ENCODE peak calls at places on chromosomes 16 and 17, in nine cellular contexts. H is KBM-7; X is stimulated activated CD8-positive, alpha-beta memory T cell treated with anti-CD3 and anti-CD28 coated beads, Interleukin-4, amount 100 ng/mL, for 48 hours; W is GM20000; S is posterior cingulate gyrus; I is NCI-H1092 treated with DMSO at 0.1 percent for 48 hours; J is DND-41; T is stimulated activated CD4-positive, alpha-beta T cell treated with anti-CD3 and anti-CD28 coated beads, TNF-alpha, amount 100 ng/mL, for 4 hours; V is neural progenitor cell. D is an unnamed sample.

GRCh38 chr16:70496513-70496912 is 26.8 kb downstream of the COG4 start:
- DNase-seq in H (no peak), X (peak; percentile 40), W (no peak), S (no peak), I (no peak), J (no peak), T (no peak), V (no peak), D (no peak)

GRCh38 chr17:43994272-43995149 is 9.9 kb upstream of the NAGS start:
- DNase-seq in H (peak; percentile 63), X (peak; percentile 82), W (peak; percentile 77), S (peak; percentile 77), I (peak; percentile 39), J (peak; percentile 34), T (peak; percentile 43), V (peak; percentile 86), D (peak; percentile 71)

GRCh38 chr16:88839745-88840588 is 16.8 kb downstream of the GALNS start:
- DNase-seq in H (no peak), X (no peak), W (no peak), S (no peak), I (no peak), J (no peak), T (no peak), V (no peak), D (no peak)

GRCh38 chr17:29179232-29180036 is 764 bp downstream of the MYO18A start:
- DNase-seq in H (peak; percentile 64), X (no peak), W (peak; percentile 40), S (peak; percentile 40), I (peak; percentile 27), J (peak; percentile 18), T (no peak), V (peak; percentile 89), D (no peak)

GRCh38 chr16:89921699-89922476 is 1.3 kb upstream of the TUBB3 start:
- DNase-seq in H (peak; percentile 58), X (peak; percentile 59), W (no peak), S (no peak), I (no peak), J (no peak), T (no peak), V (peak; percentile 62), D (peak; percentile 85)

GRCh38 chr16:84347161-84347560 is 21.2 kb upstream of the ATP2C2 start:
- DNase-seq in H (no peak), X (no peak), W (no peak), S (no peak), I (no peak), J (no peak), T (no peak), V (no peak), D (no peak)

GRCh38 chr17:15232517-15232915 is 32.6 kb downstream of the PMP22 start:
- DNase-seq in H (no peak), X (no peak), W (no peak), S (no peak), I (no peak), J (no peak), T (no peak), V (no peak), D (no peak)

GRCh38 chr17:15490634-15491261 is 23.3 kb upstream of the CDRT4 start:
- DNase-seq in H (peak; percentile 88), X (peak; percentile 64), W (no peak), S (peak; percentile 67), I (no peak), J (no peak), T (no peak), V (peak; percentile 59), D (peak; percentile 91)

GRCh38 chr16:88298882-88299745 is 83.6 kb upstream of the ZNF469 start:
- DNase-seq in H (no peak), X (no peak), W (no peak), S (no peak), I (no peak), J (peak; percentile 9), T (no peak), V (no peak), D (no peak)

GRCh38 chr16:80631581-80631980 is 90.8 kb downstream of the DYNLRB2 start:
- DNase-seq in H (no peak), X (no peak), W (no peak), S (no peak), I (no peak), J (no peak), T (no peak), V (no peak), D (no peak)

GRCh38 chr16:868846-869822 is 68.6 kb upstream of the GNG13 start:
- DNase-seq in H (no peak), X (no peak), W (no peak), S (no peak), I (no peak), J (no peak), T (no peak), V (no peak), D (no peak)

GRCh38 chr17:21756856-21757619 is 64.7 kb downstream of the KCNJ18 start:
- DNase-seq in H (no peak), X (no peak), W (no peak), S (no peak), I (no peak), J (no peak), T (no peak), V (no peak), D (no peak)

GRCh38 chr17:48555183-48555615 is 10.3 kb upstream of the HOXB2 start:
- DNase-seq in H (no peak), X (no peak), W (peak; percentile 76), S (no peak), I (peak; percentile 96), J (no peak), T (no peak), V (no peak), D (peak; percentile 97)

GRCh38 chr17:57940217-57940616 is 15.0 kb downstream of the CUEDC1 start:
- DNase-seq in H (no peak), X (no peak), W (no peak), S (no peak), I (peak; percentile 86), J (no peak), T (no peak), V (no peak), D (no peak)

GRCh38 chr17:31211352-31212012 is 85.6 kb downstream of the OMG start:
- DNase-seq in H (no peak), X (no peak), W (no peak), S (no peak), I (no peak), J (no peak), T (no peak), V (no peak), D (no peak)

GRCh38 chr17:49959183-49959935 is 9.6 kb upstream of the DLX4 start:
- DNase-seq in H (no peak), X (no peak), W (no peak), S (no peak), I (no peak), J (no peak), T (no peak), V (no peak), D (no peak)

GRCh38 chr16:11689031-11689840 is 21.0 kb downstream of the SNN start:
- DNase-seq in H (no peak), X (no peak), W (peak; percentile 63), S (no peak), I (no peak), J (no peak), T (no peak), V (no peak), D (no peak)

GRCh38 chr16:77585852-77586251 is 136.5 kb upstream of the NUDT7 start:
- DNase-seq in H (no peak), X (no peak), W (no peak), S (no peak), I (no peak), J (no peak), T (no peak), V (no peak), D (no peak)

GRCh38 chr17:82007228-82007494 is 15.5 kb downstream of the CENPX start:
- DNase-seq in H (no peak), X (no peak), W (no peak), S (no peak), I (no peak), J (no peak), T (no peak), V (no peak), D (no peak)

GRCh38 chr16:57637965-57638364 is 9.5 kb downstream of the ADGRG1 start:
- DNase-seq in H (no peak), X (no peak), W (no peak), S (no peak), I (no peak), J (no peak), T (no peak), V (no peak), D (no peak)

GRCh38 chr16:69406780-69407331 is 17.6 kb upstream of the CYB5B start:
- DNase-seq in H (peak; percentile 36), X (no peak), W (no peak), S (no peak), I (no peak), J (no peak), T (no peak), V (no peak), D (no peak)

GRCh38 chr16:82368041-82368440 is 198.0 kb upstream of the MPHOSPH6 start:
- DNase-seq in H (peak; percentile 5), X (no peak), W (no peak), S (peak; percentile 66), I (peak; percentile 27), J (peak; percentile 11), T (no peak), V (peak; percentile 52), D (peak; percentile 17)

GRCh38 chr16:48231675-48232214 is 12.4 kb upstream of the LONP2 start:
- DNase-seq in H (peak; percentile 45), X (peak; percentile 50), W (peak; percentile 59), S (peak; percentile 19), I (no peak), J (peak; percentile 32), T (no peak), V (peak; percentile 58), D (no peak)

GRCh38 chr16:70736454-70737376 is 50.9 kb upstream of the MTSS2 start:
- DNase-seq in H (no peak), X (peak; percentile 61), W (no peak), S (no peak), I (no peak), J (no peak), T (no peak), V (peak; percentile 23), D (no peak)

GRCh38 chr17:9127340-9127739 is 106.0 kb downstream of the NTN1 start:
- DNase-seq in H (no peak), X (no peak), W (no peak), S (no peak), I (no peak), J (no peak), T (no peak), V (no peak), D (no peak)

GRCh38 chr17:74466111-74466784 is at the start of gene CD300A:
- DNase-seq in H (peak; percentile 95), X (no peak), W (no peak), S (no peak), I (no peak), J (peak; percentile 37), T (no peak), V (no peak), D (no peak)

GRCh38 chr17:40765657-40766056 is 6.3 kb downstream of the KRT26 start:
- DNase-seq in H (no peak), X (no peak), W (no peak), S (no peak), I (no peak), J (no peak), T (no peak), V (no peak), D (no peak)

GRCh38 chr16:18969050-18969854 is 14.5 kb upstream of the TMC7 start:
- DNase-seq in H (peak; percentile 80), X (peak; percentile 91), W (peak; percentile 85), S (peak; percentile 93), I (peak; percentile 72), J (peak; percentile 83), T (peak; percentile 64), V (peak; percentile 88), D (peak; percentile 88)

GRCh38 chr17:50117202-50118040 is 12.5 kb downstream of the SAMD14 start:
- DNase-seq in H (peak; percentile 76), X (peak; percentile 74), W (peak; percentile 82), S (no peak), I (peak; percentile 50), J (peak; percentile 51), T (no peak), V (peak; percentile 92), D (no peak)

GRCh38 chr17:50358177-50358576 is 12.3 kb downstream of the XYLT2 start:
- DNase-seq in H (no peak), X (no peak), W (no peak), S (no peak), I (no peak), J (no peak), T (no peak), V (no peak), D (no peak)

GRCh38 chr17:11589706-11590105 is 8.6 kb upstream of the DNAH9 start:
- DNase-seq in H (no peak), X (no peak), W (no peak), S (no peak), I (no peak), J (no peak), T (no peak), V (no peak), D (no peak)